ENCODE peak calls at places on chromosomes 13 and 19, in four cellular contexts. X, N, K and A are unnamed samples.

GRCh38 chr19:7168941-7169340 is 99.4 kb downstream of the ZNF557 start:
- DNase-seq in K (no peak), X (no peak), N (no peak), A (no peak)

GRCh38 chr13:114015111-114015551 is 41.3 kb upstream of the C13orf46 start:
- DNase-seq in X (no peak), K (no peak), N (no peak), A (no peak)

GRCh38 chr19:47487551-47488515 is 3.8 kb upstream of the KPTN start:
- DNase-seq in N (no peak), K (no peak), X (no peak), A (no peak)

GRCh38 chr13:113083402-113084061 is 22.1 kb upstream of the F7 start:
- DNase-seq in K (peak), N (peak), X (no peak), A (no peak)

GRCh38 chr13:110334841-110335490 is 27.9 kb downstream of the COL4A2 start:
- DNase-seq in N (no peak), X (no peak), K (no peak), A (no peak)

GRCh38 chr19:7734220-7735203 is 2.6 kb upstream of the CLEC4G start:
- DNase-seq in K (no peak), X (no peak), N (peak), A (no peak)

GRCh38 chr19:4456843-4457653 is 546 bp downstream of the UBXN6 start:
- DNase-seq in X (peak), K (no peak), N (peak), A (no peak)

GRCh38 chr13:114266241-114266640 is 15.2 kb upstream of the UPF3A start:
- DNase-seq in N (no peak), X (no peak), K (no peak), A (no peak)

GRCh38 chr13:106680796-106681482 is 113.0 kb upstream of the ARGLU1 start:
- DNase-seq in K (peak), N (no peak), X (no peak), A (no peak)

GRCh38 chr19:1624458-1624857 is 19.2 kb upstream of the UQCR11 start:
- DNase-seq in X (peak), N (peak), K (no peak), A (peak)

GRCh38 chr19:7349961-7350711 is 1.4 kb downstream of the ARHGEF18 start:
- DNase-seq in K (peak), N (no peak), X (peak), A (peak)

GRCh38 chr13:20474515-20474914 is 51.1 kb downstream of the CRYL1 start:
- DNase-seq in K (no peak), X (no peak), N (no peak), A (no peak)

GRCh38 chr19:29810504-29810871 is 1.3 kb upstream of the CCNE1 start:
- DNase-seq in K (no peak), X (no peak), N (peak), A (no peak)

GRCh38 chr19:41401483-41401882 is 3.9 kb downstream of the BCKDHA start:
- DNase-seq in X (no peak), N (peak), K (no peak), A (no peak)

GRCh38 chr19:29662604-29663404 is 2.5 kb upstream of the PLEKHF1 start:
- DNase-seq in K (peak), N (peak), X (no peak), A (no peak)

GRCh38 chr19:7509625-7510024 is 6.3 kb upstream of the ZNF358 start:
- DNase-seq in N (no peak), X (no peak), K (no peak), A (no peak)

GRCh38 chr13:20964904-20965303 is 62.4 kb upstream of the XPO4 start:
- DNase-seq in N (no peak), K (no peak), X (no peak), A (no peak)

GRCh38 chr19:34319785-34320184 is 45.2 kb upstream of the GPI start:
- DNase-seq in X (no peak), K (no peak), N (peak), A (no peak)

GRCh38 chr13:32031025-32031814 is at the start of gene FRY:
- DNase-seq in K (peak), X (peak), N (peak), A (peak)

GRCh38 chr19:28574212-28574611 is 638.7 kb downstream of the UQCRFS1 start:
- DNase-seq in K (no peak), N (no peak), X (no peak), A (no peak)

GRCh38 chr13:42001580-42001979 is 40.7 kb upstream of the VWA8 start:
- DNase-seq in N (peak), X (no peak), K (no peak), A (no peak)

GRCh38 chr19:55082023-55082851 is 6.6 kb downstream of the EPS8L1 start:
- DNase-seq in X (no peak), N (no peak), K (no peak), A (peak)

GRCh38 chr13:30744056-30744684 is 8.8 kb downstream of the ALOX5AP start:
- DNase-seq in X (peak), N (peak), K (no peak), A (peak)

GRCh38 chr13:112510002-112510780 is 77.8 kb downstream of the TUBGCP3 start:
- DNase-seq in N (peak), X (no peak), K (peak), A (peak)

GRCh38 chr13:46489586-46490023 is 63.4 kb upstream of the LRCH1 start:
- DNase-seq in K (no peak), N (peak), X (no peak), A (no peak)

GRCh38 chr13:70829748-70830147 is 721.5 kb upstream of the KLHL1 start:
- DNase-seq in N (no peak), X (no peak), K (no peak), A (no peak)

GRCh38 chr19:18488403-18488723 is 33.5 kb downstream of the ELL start:
- DNase-seq in X (no peak), N (no peak), K (no peak), A (no peak)

GRCh38 chr19:9306443-9306842 is 3.2 kb downstream of the ZNF699 start:
- DNase-seq in K (no peak), X (no peak), N (peak), A (no peak)

GRCh38 chr19:543912-544608 is at the start of gene GZMM:
- DNase-seq in K (no peak), N (no peak), X (peak), A (peak)
- H3K4me3 ChIP-seq in K (no peak), N (no peak), X (peak), A (peak)

DNA sequence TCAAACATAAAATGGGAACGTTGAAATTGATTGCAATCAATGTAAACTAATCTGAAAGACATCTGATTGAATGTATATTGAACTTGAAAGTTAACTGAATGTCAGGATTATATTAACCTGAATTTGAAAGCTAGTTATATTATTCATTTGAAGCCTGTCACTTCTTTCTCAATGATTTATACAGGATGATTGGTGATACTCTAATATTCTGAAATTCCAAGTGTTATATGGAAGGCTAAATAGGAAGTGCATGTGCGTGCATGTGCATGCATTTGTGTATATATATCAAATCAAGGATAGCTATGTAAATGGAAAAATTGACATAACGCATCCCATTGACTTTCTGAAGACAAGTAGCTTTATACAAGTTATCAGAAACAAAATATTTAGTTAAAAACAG is 143.3 kb downstream of the LMO7 start:
- DNase-seq in N (no peak), X (no peak), K (no peak), A (no peak)
- H3K4me3 ChIP-seq in N (no peak), X (no peak), K (no peak), A (no peak)

DNA sequence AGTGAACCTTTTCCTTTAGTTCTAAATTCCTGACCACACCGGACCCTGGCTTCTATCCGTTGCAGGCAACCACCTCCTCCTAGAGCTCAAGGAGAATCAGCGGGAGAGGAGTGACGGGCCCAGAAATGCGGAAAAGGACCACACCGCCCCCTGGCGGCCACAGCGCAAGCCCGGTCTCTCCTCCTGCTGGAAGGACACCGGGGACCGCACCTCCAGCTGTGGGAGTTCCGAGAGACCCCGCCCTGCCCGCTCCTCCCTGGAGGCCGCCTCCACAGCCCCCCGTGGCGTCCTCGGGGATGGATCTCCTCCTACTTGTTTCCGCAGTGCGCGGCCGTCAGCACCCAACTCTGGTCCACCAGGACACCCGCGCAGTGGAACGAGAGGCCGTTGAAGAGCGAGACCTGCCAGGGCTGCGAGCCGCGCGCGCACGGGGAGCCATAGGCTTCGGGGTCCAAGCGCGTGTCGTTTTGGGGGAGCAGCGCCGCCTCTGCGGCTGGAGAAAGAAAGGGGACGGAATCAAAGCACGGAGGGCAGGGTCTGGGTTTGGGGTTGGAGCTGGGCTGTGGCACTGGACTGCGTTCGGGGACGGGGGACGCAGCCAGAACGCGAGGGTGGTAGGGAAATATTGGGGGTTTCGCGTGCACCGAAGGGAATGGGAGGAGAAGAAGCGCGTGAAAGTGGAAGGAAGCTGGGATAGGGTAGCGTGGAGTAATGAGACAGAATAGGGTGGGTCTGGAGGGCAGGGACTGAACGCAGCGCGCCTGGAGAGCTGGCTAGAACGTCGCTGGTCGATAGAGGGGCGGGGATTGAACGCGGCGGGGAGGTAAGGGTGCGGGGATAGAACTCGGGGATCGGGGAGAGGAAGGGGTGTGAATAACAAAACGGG is 2.5 kb downstream of the KLK10 start:
- DNase-seq in X (peak), N (peak), K (peak), A (no peak)
- H3K4me3 ChIP-seq in X (no peak), N (peak), K (peak), A (no peak)

DNA sequence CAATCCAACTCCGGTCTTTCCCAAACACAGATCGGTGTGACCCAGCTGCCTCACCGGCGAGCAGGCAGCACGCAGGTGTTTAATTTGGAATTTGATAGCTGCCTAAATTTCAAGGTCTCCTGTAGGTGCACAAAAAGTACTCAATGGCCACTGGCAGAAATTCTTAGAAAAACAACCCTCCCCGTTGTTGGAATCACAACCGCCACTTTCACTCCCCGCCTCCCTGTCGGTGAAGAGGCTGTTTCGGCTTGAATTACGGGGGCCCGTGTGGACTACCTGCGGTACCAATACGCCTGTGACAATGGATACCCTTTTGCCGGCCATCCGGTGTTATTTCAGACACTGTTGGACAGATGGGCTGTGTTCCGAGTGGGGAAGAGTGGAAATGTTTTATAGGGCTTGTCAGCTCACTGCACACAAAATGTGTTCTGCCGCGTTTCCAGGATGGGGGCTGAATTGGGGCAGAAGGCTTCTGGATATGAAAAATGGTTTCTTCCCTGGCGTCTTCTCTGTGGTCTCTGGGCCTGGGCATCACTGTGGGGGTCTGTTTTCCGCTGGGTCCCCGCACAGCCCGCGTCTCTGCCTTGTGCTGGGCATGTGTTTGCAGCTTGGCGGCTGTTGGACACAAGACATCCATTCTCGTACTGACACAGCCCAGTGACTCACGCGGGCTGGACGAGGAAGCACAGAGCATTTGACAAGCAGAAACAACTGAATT is 45.4 kb downstream of the ZIC5 start:
- DNase-seq in X (no peak), N (peak), K (peak), A (no peak)
- H3K4me3 ChIP-seq in X (no peak), N (peak), K (peak), A (no peak)

DNA sequence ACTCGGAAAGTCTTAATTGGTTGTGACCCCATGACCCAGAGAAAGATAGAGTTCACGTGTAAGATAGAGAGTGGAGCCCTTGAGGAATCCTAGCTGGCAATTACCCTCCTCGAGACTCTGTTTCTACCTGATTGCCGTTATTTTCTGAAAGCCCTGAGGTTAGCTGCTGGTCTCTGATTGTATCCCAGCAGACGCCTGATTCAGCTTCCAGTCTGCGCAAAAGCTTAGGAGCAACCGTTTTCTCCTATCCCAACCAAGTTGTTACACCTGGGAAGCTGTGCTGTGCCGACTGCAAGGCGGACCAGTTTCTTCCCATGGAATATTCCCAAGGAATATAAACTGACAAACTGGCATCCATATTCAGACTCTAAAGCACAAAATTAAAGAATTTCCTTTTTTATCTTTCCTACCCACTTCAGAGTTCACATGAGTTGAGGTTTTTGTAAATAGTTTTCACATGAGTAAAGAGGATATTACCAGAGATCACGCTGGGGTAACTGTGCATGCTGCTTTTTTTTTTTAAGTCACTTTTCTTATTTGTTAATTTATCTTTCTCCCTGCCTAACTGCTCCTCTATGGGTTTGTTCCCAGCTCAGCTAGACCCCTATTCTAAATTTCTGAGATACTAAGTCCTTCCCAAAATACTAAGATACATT is 1.5 kb upstream of the TRPC4 start:
- DNase-seq in X (no peak), N (peak), K (no peak), A (no peak)
- H3K4me3 ChIP-seq in X (no peak), N (no peak), K (peak), A (no peak)

GRCh38 chr13:94559201-94559795 is 36.7 kb downstream of the TGDS start:
- DNase-seq in N (no peak), K (no peak), X (no peak), A (no peak)
- H3K4me3 ChIP-seq in N (no peak), K (no peak), X (no peak), A (peak)

GRCh38 chr19:38867176-38867780 is 10.8 kb downstream of the RINL start:
- DNase-seq in N (no peak), X (no peak), K (no peak), A (no peak)

GRCh38 chr19:38869836-38870607 is 8.1 kb downstream of the RINL start:
- DNase-seq in K (peak), X (peak), N (peak), A (peak)

GRCh38 chr19:38868551-38868950 is 9.5 kb downstream of the RINL start:
- DNase-seq in N (no peak), K (no peak), X (no peak), A (no peak)

GRCh38 chr19:38870612-38871011 is 7.5 kb downstream of the RINL start:
- DNase-seq in X (no peak), N (no peak), K (no peak), A (no peak)

GRCh38 chr19:38869160-38869835 is 8.8 kb downstream of the RINL start:
- DNase-seq in X (no peak), N (no peak), K (no peak), A (peak)
- H3K4me3 ChIP-seq in X (peak), N (peak), K (peak), A (peak)

GRCh38 chr19:49161987-49162386 is 4.4 kb downstream of the TRPM4 start:
- DNase-seq in N (no peak), K (no peak), X (no peak), A (no peak)

GRCh38 chr19:49165865-49166301 is 8.3 kb downstream of the TRPM4 start:
- DNase-seq in X (no peak), K (no peak), N (no peak), A (no peak)

GRCh38 chr19:49168421-49168820 is 10.8 kb downstream of the TRPM4 start:
- DNase-seq in X (no peak), K (no peak), N (no peak), A (no peak)

GRCh38 chr19:49167857-49168409 is 10.3 kb downstream of the TRPM4 start:
- DNase-seq in N (no peak), X (no peak), K (no peak), A (no peak)

GRCh38 chr19:49165111-49165750 is 7.6 kb downstream of the TRPM4 start:
- DNase-seq in K (peak), N (peak), X (no peak), A (no peak)
- H3K4me3 ChIP-seq in K (peak), N (no peak), X (no peak), A (no peak)

DNA sequence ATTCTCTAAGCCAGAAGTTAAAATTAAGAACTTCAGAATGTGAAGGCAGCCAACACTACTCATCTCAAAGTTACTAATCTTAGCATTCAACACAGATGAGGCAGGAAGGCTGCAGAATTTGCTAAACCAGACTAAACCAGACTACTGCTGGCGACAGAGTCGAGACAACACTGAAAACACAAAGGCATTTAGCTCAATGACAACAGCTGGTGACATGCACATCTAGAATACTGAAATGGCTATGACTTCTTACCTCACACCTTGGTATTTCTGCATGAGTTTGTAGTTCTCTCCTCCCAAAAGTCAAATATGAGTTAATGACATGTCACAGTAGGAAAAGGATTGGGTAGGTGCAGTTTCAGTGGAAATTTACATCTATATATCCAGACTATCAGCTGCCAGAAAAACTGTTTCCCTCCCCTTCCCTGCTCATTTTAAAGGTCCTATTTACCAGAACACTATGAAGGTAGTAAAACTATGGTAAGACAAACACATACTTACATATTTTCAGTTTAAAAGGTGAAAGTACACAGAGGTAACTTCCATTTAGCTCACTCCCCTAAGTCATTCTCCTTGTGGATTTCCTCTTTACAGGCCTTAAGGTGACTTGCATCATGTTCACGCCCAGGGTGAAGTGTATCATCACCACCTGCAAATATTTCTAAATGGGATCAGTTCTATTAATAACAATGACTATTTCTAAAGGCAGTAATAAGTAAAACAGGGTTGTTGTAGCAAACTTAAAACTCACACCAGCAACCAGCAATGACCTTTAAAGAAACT is 21.4 kb downstream of the FOXO1 start:
- DNase-seq in X (no peak), N (peak), K (no peak), A (peak)
- H3K4me3 ChIP-seq in X (no peak), N (no peak), K (no peak), A (peak)